ENCODE peak calls at places on chromosomes 11 and 22, in nine cellular contexts. I is B cell, N is endodermal cell, C is keratinocyte, F is neural crest cell, V is A549, U is DND-41, R is GM20000, K is AG04450. A is an unnamed sample.

GRCh38 chr11:59247535-59248227 is 35.0 kb upstream of the MPEG1 start:
- DNase-seq in I (no peak), N (no peak), C (no peak), F (no peak), V (peak; percentile 27), U (no peak), R (no peak), K (no peak), A (no peak)

GRCh38 chr11:1263036-1263435 is 40.2 kb downstream of the MUC5B start:
- DNase-seq in I (no peak), N (no peak), C (no peak), F (no peak), V (no peak), U (peak; percentile 15), R (no peak), K (no peak), A (no peak)

GRCh38 chr11:73152861-73153483 is 10.9 kb upstream of the FCHSD2 start:
- DNase-seq in I (peak; percentile 89), N (peak; percentile 53), C (no peak), F (no peak), V (no peak), U (no peak), R (peak; percentile 79), K (no peak), A (peak; percentile 84)

GRCh38 chr11:86116386-86116726 is 47.5 kb upstream of the PICALM start:
- DNase-seq in I (peak; percentile 25), N (no peak), C (no peak), F (no peak), V (peak; percentile 52), U (no peak), R (peak; percentile 86), K (peak; percentile 81), A (peak; percentile 69)

GRCh38 chr11:82216927-82217570 is 516.6 kb downstream of the FAM181B start:
- DNase-seq in I (no peak), N (no peak), C (no peak), F (no peak), V (no peak), U (no peak), R (no peak), K (no peak), A (no peak)

GRCh38 chr11:17813391-17814059 is 78.9 kb downstream of the KCNC1 start:
- DNase-seq in I (no peak), N (no peak), C (no peak), F (no peak), V (no peak), U (no peak), R (no peak), K (no peak), A (no peak)

GRCh38 chr11:33716236-33716635 is 15.6 kb upstream of the C11orf91 start:
- DNase-seq in I (no peak), N (no peak), C (peak; percentile 73), F (no peak), V (peak; percentile 62), U (no peak), R (no peak), K (no peak), A (no peak)

GRCh38 chr11:113778111-113778910 is 1.3 kb upstream of the CLDN25 start:
- DNase-seq in I (no peak), N (no peak), C (peak; percentile 63), F (no peak), V (no peak), U (no peak), R (no peak), K (no peak), A (no peak)

GRCh38 chr11:46554205-46555162 is 39.3 kb downstream of the AMBRA1 start:
- DNase-seq in I (no peak), N (peak; percentile 72), C (no peak), F (no peak), V (peak; percentile 84), U (no peak), R (no peak), K (peak; percentile 30), A (no peak)

GRCh38 chr11:118373263-118373662 is 13.9 kb downstream of the UBE4A start:
- DNase-seq in I (no peak), N (no peak), C (no peak), F (no peak), V (no peak), U (no peak), R (no peak), K (no peak), A (no peak)

GRCh38 chr11:61820174-61820573 is 3.4 kb upstream of the FADS1 start:
- DNase-seq in I (no peak), N (no peak), C (no peak), F (no peak), V (peak; percentile 66), U (no peak), R (no peak), K (no peak), A (no peak)

GRCh38 chr22:25563757-25564319 is 637 bp upstream of the GRK3 start:
- DNase-seq in I (peak; percentile 75), N (no peak), C (no peak), F (no peak), V (no peak), U (no peak), R (peak; percentile 32), K (no peak), A (no peak)

GRCh38 chr11:76415073-76415472 is 29.7 kb upstream of the EMSY start:
- DNase-seq in I (no peak), N (peak; percentile 74), C (no peak), F (no peak), V (peak; percentile 6), U (no peak), R (no peak), K (no peak), A (no peak)

GRCh38 chr11:64643258-64643881 is 52.4 kb downstream of the SLC22A12 start:
- DNase-seq in I (no peak), N (peak; percentile 80), C (no peak), F (no peak), V (no peak), U (no peak), R (no peak), K (no peak), A (no peak)

GRCh38 chr22:28034145-28034759 is 115.2 kb upstream of the PITPNB start:
- DNase-seq in I (no peak), N (peak; percentile 31), C (no peak), F (no peak), V (no peak), U (no peak), R (no peak), K (no peak), A (no peak)

GRCh38 chr11:61777234-61778090 is 14.9 kb downstream of the TMEM258 start:
- DNase-seq in I (peak; percentile 69), N (peak; percentile 84), C (no peak), F (no peak), V (no peak), U (no peak), R (peak; percentile 74), K (no peak), A (peak; percentile 75)

GRCh38 chr11:111269146-111269868 is 23.8 kb downstream of the POU2AF2 start:
- DNase-seq in I (no peak), N (no peak), C (no peak), F (no peak), V (no peak), U (no peak), R (no peak), K (no peak), A (no peak)

GRCh38 chr11:2555376-2555775 is 110.6 kb downstream of the KCNQ1 start:
- DNase-seq in I (no peak), N (peak; percentile 33), C (no peak), F (no peak), V (no peak), U (no peak), R (no peak), K (no peak), A (no peak)

DNA sequence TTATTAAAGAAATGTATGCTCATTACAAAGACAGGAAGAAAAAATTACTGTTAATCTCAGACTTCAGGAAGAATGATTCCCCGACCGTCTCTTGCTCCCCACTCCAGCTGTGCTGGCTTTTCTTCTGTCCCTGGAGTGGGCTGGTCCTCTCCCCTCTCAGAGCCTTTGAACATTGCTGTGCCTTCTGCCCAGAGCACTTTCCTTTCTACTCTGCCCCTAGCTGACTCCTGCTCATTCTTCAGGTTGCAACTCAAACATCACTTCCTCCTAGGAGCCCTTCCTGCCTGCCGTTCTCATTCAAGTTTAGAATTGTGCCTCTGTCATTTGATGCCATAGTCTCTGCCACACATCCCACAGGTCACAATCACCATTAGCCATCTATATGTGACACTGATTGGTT is 329.5 kb downstream of the MIAT start:
- DNase-seq in I (no peak), N (no peak), C (no peak), F (no peak), V (no peak), U (no peak), R (no peak), K (no peak), A (no peak)
- TF ChIP-seq CTCF in I (no peak), N (no peak), C (no peak), F (no peak), V (no peak), U (no peak), R (no peak), K (no peak), A (no peak)

GRCh38 chr11:68380786-68381622 is 68.6 kb downstream of the LRP5 start:
- DNase-seq in I (no peak), N (no peak), C (no peak), F (no peak), V (peak; percentile 68), U (no peak), R (no peak), K (no peak), A (no peak)
- TF ChIP-seq CTCF in I (no peak), N (no peak), C (no peak), F (no peak), V (no peak), U (no peak), R (no peak), K (no peak), A (no peak)

GRCh38 chr11:115503886-115504278 is 333 bp downstream of the CADM1 start:
- DNase-seq in I (no peak), N (no peak), C (no peak), F (no peak), V (no peak), U (no peak), R (no peak), K (no peak), A (no peak)

GRCh38 chr11:115505165-115505564 is 950 bp upstream of the CADM1 start:
- DNase-seq in I (no peak), N (no peak), C (no peak), F (no peak), V (no peak), U (no peak), R (no peak), K (no peak), A (no peak)

GRCh38 chr11:115502636-115503082 is 1.6 kb downstream of the CADM1 start:
- DNase-seq in I (no peak), N (no peak), C (no peak), F (no peak), V (no peak), U (no peak), R (no peak), K (no peak), A (no peak)

GRCh38 chr11:115503083-115503885 is 931 bp downstream of the CADM1 start:
- DNase-seq in I (peak; percentile 6), N (peak; percentile 87), C (no peak), F (peak; percentile 50), V (peak; percentile 71), U (no peak), R (peak; percentile 67), K (no peak), A (peak; percentile 46)

GRCh38 chr11:115504279-115505158 is at the start of gene CADM1:
- DNase-seq in I (peak; percentile 47), N (peak; percentile 99), C (peak; percentile 50), F (peak; percentile 93), V (peak; percentile 92), U (no peak), R (peak; percentile 84), K (peak; percentile 87), A (peak; percentile 75)
- TF ChIP-seq CTCF in I (peak; percentile 20), N (peak; percentile 77), C (peak; percentile 68), F (peak; percentile 72), V (peak; percentile 13), U (no peak), R (no peak), K (peak; percentile 84), A (peak; percentile 6)

GRCh38 chr11:19646921-19647320 is 65.7 kb upstream of the NAV2 start:
- DNase-seq in I (no peak), N (no peak), C (no peak), F (no peak), V (no peak), U (no peak), R (no peak), K (peak; percentile 80), A (no peak)
- TF ChIP-seq CTCF in I (no peak), N (no peak), C (no peak), F (no peak), V (no peak), U (no peak), R (no peak), K (no peak), A (no peak)